ENCODE peak calls at places on chromosome 14, in ten cellular contexts. T, Q, C, I, K, U, X, D, F and E are unnamed samples.
A peak's percentile ranks its signal among the peaks of the same experiment; 100 is the strongest.

GRCh38 chr14:67373347-67373746 is 13.2 kb downstream of the EIF2S1 start:
- DNase-seq in T (no peak), Q (no peak), C (no peak), I (no peak), K (no peak), U (no peak), X (no peak), D (no peak), F (no peak), E (no peak)

GRCh38 chr14:68682166-68683103 is 110.4 kb downstream of the ZFP36L1 start:
- DNase-seq in T (no peak), Q (peak; percentile 93), C (peak; percentile 85), I (peak; percentile 41), K (no peak), U (no peak), X (peak; percentile 77), D (no peak), F (peak; percentile 95), E (peak; percentile 63)

GRCh38 chr14:64060199-64060545 is 207.4 kb downstream of the SYNE2 start:
- DNase-seq in T (no peak), Q (no peak), C (no peak), I (no peak), K (no peak), U (no peak), X (no peak), D (no peak), F (no peak), E (no peak)

GRCh38 chr14:96662116-96662901 is 134.9 kb upstream of the VRK1 start:
- DNase-seq in T (no peak), Q (no peak), C (no peak), I (no peak), K (no peak), U (no peak), X (no peak), D (no peak), F (no peak), E (peak; percentile 38)

GRCh38 chr14:101705733-101706508 is 55.6 kb upstream of the PPP2R5C start:
- DNase-seq in T (no peak), Q (no peak), C (no peak), I (peak; percentile 53), K (peak; percentile 57), U (peak; percentile 75), X (peak; percentile 57), D (peak; percentile 59), F (peak; percentile 87), E (peak; percentile 59)

GRCh38 chr14:76313861-76314260 is 62.1 kb upstream of the ESRRB start:
- DNase-seq in T (no peak), Q (no peak), C (no peak), I (no peak), K (no peak), U (no peak), X (no peak), D (no peak), F (no peak), E (no peak)

GRCh38 chr14:49950275-49951250 is 57.7 kb downstream of the ARF6 start:
- DNase-seq in T (peak; percentile 68), Q (no peak), C (no peak), I (peak; percentile 84), K (no peak), U (no peak), X (no peak), D (no peak), F (no peak), E (peak; percentile 81)

GRCh38 chr14:75906680-75907280 is 75.0 kb downstream of the TGFB3 start:
- DNase-seq in T (peak; percentile 81), Q (peak; percentile 48), C (no peak), I (peak; percentile 67), K (peak; percentile 77), U (peak; percentile 25), X (peak; percentile 67), D (peak; percentile 57), F (peak; percentile 57), E (peak; percentile 47)

GRCh38 chr14:50619569-50620141 is 48.5 kb downstream of the SAV1 start:
- DNase-seq in T (no peak), Q (peak; percentile 28), C (peak; percentile 13), I (no peak), K (no peak), U (no peak), X (no peak), D (no peak), F (peak; percentile 54), E (no peak)

GRCh38 chr14:21703357-21704339 is 30.0 kb upstream of the OR4E1 start:
- DNase-seq in T (no peak), Q (no peak), C (no peak), I (no peak), K (no peak), U (no peak), X (no peak), D (no peak), F (peak; percentile 38), E (no peak)

GRCh38 chr14:67562025-67562775 is 29.1 kb downstream of the PLEKHH1 start:
- DNase-seq in T (peak; percentile 53), Q (no peak), C (no peak), I (no peak), K (no peak), U (no peak), X (no peak), D (no peak), F (no peak), E (no peak)

GRCh38 chr14:101541063-101541462 is 20.2 kb upstream of the DIO3 start:
- DNase-seq in T (no peak), Q (no peak), C (no peak), I (no peak), K (no peak), U (no peak), X (no peak), D (no peak), F (no peak), E (no peak)

GRCh38 chr14:77124345-77125274 is 17.0 kb downstream of the ZDHHC22 start:
- DNase-seq in T (peak; percentile 88), Q (no peak), C (no peak), I (peak; percentile 54), K (peak; percentile 61), U (peak; percentile 63), X (no peak), D (peak; percentile 54), F (peak; percentile 18), E (no peak)

GRCh38 chr14:50784683-50785505 is 46.1 kb downstream of the NIN start:
- DNase-seq in T (no peak), Q (no peak), C (no peak), I (no peak), K (peak; percentile 24), U (no peak), X (no peak), D (no peak), F (no peak), E (no peak)

GRCh38 chr14:43056106-43056505 is 1449.4 kb downstream of the LRFN5 start:
- DNase-seq in T (no peak), Q (no peak), C (no peak), I (no peak), K (no peak), U (no peak), X (no peak), D (no peak), F (no peak), E (no peak)

GRCh38 chr14:63267171-63267570 is 51.6 kb downstream of the GPHB5 start:
- DNase-seq in T (no peak), Q (no peak), C (no peak), I (no peak), K (no peak), U (no peak), X (no peak), D (no peak), F (no peak), E (no peak)

GRCh38 chr14:45085004-45085403 is 1.1 kb downstream of the PRPF39 start:
- DNase-seq in T (no peak), Q (no peak), C (no peak), I (no peak), K (no peak), U (no peak), X (no peak), D (no peak), F (peak; percentile 30), E (no peak)

GRCh38 chr14:92373336-92373735 is 50.4 kb downstream of the SLC24A4 start:
- DNase-seq in T (no peak), Q (no peak), C (no peak), I (no peak), K (no peak), U (no peak), X (no peak), D (no peak), F (no peak), E (no peak)

GRCh38 chr14:101235042-101235871 is 326.0 kb upstream of the DIO3 start:
- DNase-seq in T (peak; percentile 89), Q (peak; percentile 25), C (no peak), I (peak; percentile 91), K (peak; percentile 60), U (peak; percentile 55), X (peak; percentile 49), D (peak; percentile 17), F (peak; percentile 55), E (peak; percentile 53)